ENCODE peak calls at places on chromosome 14, in five cellular contexts. S, J, F, U and D are unnamed samples.

GRCh38 chr14:71590131-71590530 is 342.1 kb upstream of the RGS6 start:
- DNase-seq in U (no peak), J (no peak), F (no peak), S (no peak), D (no peak)

GRCh38 chr14:49621114-49621881 is 699 bp downstream of the MGAT2 start:
- DNase-seq in U (no peak), J (peak; percentile 65), S (peak; percentile 54), F (peak; percentile 64), D (peak; percentile 47)

GRCh38 chr14:31038521-31039166 is 12.5 kb upstream of the STRN3 start:
- DNase-seq in J (no peak), S (no peak), F (no peak), U (no peak), D (no peak)

GRCh38 chr14:53953828-53954550 is 2.6 kb downstream of the BMP4 start:
- DNase-seq in F (peak; percentile 71), S (peak; percentile 34), U (peak; percentile 42), J (peak; percentile 38), D (no peak)

GRCh38 chr14:22226381-22226780 is 362.6 kb downstream of the DAD1 start:
- DNase-seq in F (no peak), U (no peak), J (no peak), S (peak; percentile 7), D (no peak)

GRCh38 chr14:36067428-36068187 is 108.9 kb downstream of the PTCSC3 start:
- DNase-seq in U (no peak), J (no peak), S (no peak), F (no peak), D (no peak)

GRCh38 chr14:46058964-46059580 is 592.5 kb downstream of the RPL10L start:
- DNase-seq in F (no peak), S (no peak), J (no peak), U (no peak), D (no peak)

GRCh38 chr14:30267141-30267540 is 291.8 kb upstream of the G2E3 start:
- DNase-seq in S (peak; percentile 74), U (no peak), F (no peak), J (no peak), D (no peak)

GRCh38 chr14:70127186-70127585 is 61.6 kb downstream of the SLC8A3 start:
- DNase-seq in S (no peak), J (no peak), U (no peak), F (no peak), D (no peak)

GRCh38 chr14:68547305-68548193 is 245.3 kb downstream of the ZFP36L1 start:
- DNase-seq in F (peak; percentile 74), S (peak; percentile 98), J (peak; percentile 67), U (peak; percentile 32), D (no peak)

GRCh38 chr14:58994130-58994529 is 194.3 kb upstream of the DAAM1 start:
- DNase-seq in F (no peak), S (no peak), U (no peak), J (no peak), D (no peak)

GRCh38 chr14:65223636-65224035 is 121.3 kb upstream of the MAX start:
- DNase-seq in S (no peak), J (no peak), U (no peak), F (no peak), D (no peak)

GRCh38 chr14:81348086-81348485 is 52.0 kb downstream of the STON2 start:
- DNase-seq in S (no peak), F (no peak), U (no peak), J (no peak), D (no peak)

GRCh38 chr14:104394606-104394910 is 185.0 kb upstream of the C14orf180 start:
- DNase-seq in U (no peak), J (peak; percentile 8), S (no peak), F (no peak), D (no peak)

GRCh38 chr14:94139006-94139405 is 9.6 kb upstream of the IFI27L2 start:
- DNase-seq in J (no peak), U (no peak), F (no peak), S (no peak), D (no peak)

GRCh38 chr14:104524726-104525125 is 54.8 kb upstream of the C14orf180 start:
- DNase-seq in U (no peak), J (no peak), S (no peak), F (no peak), D (no peak)

GRCh38 chr14:62585247-62585646 is 460.0 kb downstream of the KCNH5 start:
- DNase-seq in U (no peak), F (no peak), S (peak; percentile 15), J (no peak), D (no peak)

GRCh38 chr14:75568141-75568540 is 10.3 kb upstream of the FLVCR2 start:
- DNase-seq in S (no peak), F (no peak), J (no peak), U (no peak), D (no peak)

GRCh38 chr14:51873221-51873893 is 12.9 kb downstream of the GNG2 start:
- DNase-seq in S (peak; percentile 93), U (peak; percentile 49), J (no peak), F (no peak), D (peak; percentile 69)

GRCh38 chr14:102063092-102063807 is 23.6 kb downstream of the HSP90AA1 start:
- DNase-seq in J (peak; percentile 90), F (peak; percentile 87), U (peak; percentile 36), S (peak; percentile 79), D (peak; percentile 71)

GRCh38 chr14:75279739-75280447 is 1.3 kb downstream of the FOS start:
- DNase-seq in U (no peak), S (no peak), F (peak; percentile 43), J (no peak), D (no peak)

GRCh38 chr14:34051966-34052657 is 101.2 kb upstream of the EGLN3 start:
- DNase-seq in S (no peak), F (no peak), J (peak; percentile 75), U (peak; percentile 5), D (peak; percentile 33)

GRCh38 chr14:86423212-86423611 is 893.3 kb downstream of the FLRT2 start:
- DNase-seq in J (no peak), U (no peak), F (no peak), S (no peak), D (no peak)

GRCh38 chr14:69224946-69225345 is 33.6 kb downstream of the EXD2 start:
- DNase-seq in U (no peak), F (no peak), S (no peak), J (no peak), D (no peak)

GRCh38 chr14:31949709-31950108 is 127.4 kb upstream of the ARHGAP5 start:
- DNase-seq in J (no peak), S (peak; percentile 56), U (no peak), F (no peak), D (no peak)

GRCh38 chr14:59997966-59998365 is 78.0 kb downstream of the LRRC9 start:
- DNase-seq in U (no peak), S (no peak), J (no peak), F (no peak), D (no peak)

GRCh38 chr14:25350802-25351201 is 300.9 kb upstream of the STXBP6 start:
- DNase-seq in J (no peak), U (no peak), F (peak; percentile 85), S (no peak), D (no peak)

GRCh38 chr14:66143387-66144112 is 342.6 kb upstream of the CCDC196 start:
- DNase-seq in F (no peak), J (no peak), U (no peak), S (no peak), D (no peak)